ENCODE peak calls at places on chromosomes 12 and 14, in six cellular contexts. D is naive B cell; C is fibroblast of mammary gland; V is NB4; K is activated CD4-positive, alpha-beta T cell treated with anti-CD3 and anti-CD28 coated beads, Interleukin-2, amount 10 ng/mL, durations not matched to agents 7 days and 5 days; Q is ACHN. G is an unnamed sample.

GRCh38 chr14:58731465-58732330 is 93.9 kb downstream of the DACT1 start:
- DNase-seq in D (no peak), C (peak), V (no peak), K (no peak), Q (peak), G (no peak)

GRCh38 chr14:63027719-63028118 is 17.5 kb downstream of the KCNH5 start:
- DNase-seq in D (no peak), C (no peak), V (no peak), K (no peak), Q (no peak), G (no peak)

GRCh38 chr12:109277899-109278762 is 31.0 kb downstream of the FOXN4 start:
- DNase-seq in D (no peak), C (peak), V (peak), K (no peak), Q (peak), G (no peak)

GRCh38 chr12:30110970-30111586 is 327.3 kb upstream of the TMTC1 start:
- DNase-seq in D (no peak), C (peak), V (no peak), K (no peak), Q (no peak), G (no peak)

GRCh38 chr14:105146976-105147700 is 21.4 kb downstream of the JAG2 start:
- DNase-seq in D (no peak), C (no peak), V (no peak), K (no peak), Q (no peak), G (peak)

GRCh38 chr14:42214981-42215491 is 608.4 kb downstream of the LRFN5 start:
- DNase-seq in D (no peak), C (peak), V (no peak), K (no peak), Q (peak), G (no peak)

GRCh38 chr14:91388551-91388975 is 29.1 kb downstream of the CCDC88C start:
- DNase-seq in D (no peak), C (no peak), V (peak), K (peak), Q (no peak), G (no peak)

GRCh38 chr12:114229150-114229549 is 176.8 kb downstream of the TBX5 start:
- DNase-seq in D (no peak), C (no peak), V (no peak), K (no peak), Q (no peak), G (no peak)

GRCh38 chr14:92575773-92576303 is 62.3 kb downstream of the RIN3 start:
- DNase-seq in D (no peak), C (no peak), V (no peak), K (no peak), Q (no peak), G (no peak)